ENCODE peak calls at places on chromosome X, in eight cellular contexts. B is adrenal gland, D is upper lobe of right lung, Y is tibial artery, L is OCI-LY7, U is transverse colon, H is GM23338, A is ascending aorta. V is an unnamed sample.

GRCh38 chrX:149512225-149512885 is 7.2 kb upstream of the IDS start:
- DNase-seq in B (peak), D (peak), Y (no peak), L (peak), U (peak), H (peak), A (peak), V (no peak)

GRCh38 chrX:16778545-16778944 is 7.7 kb upstream of the TXLNG start:
- DNase-seq in B (no peak), D (no peak), Y (no peak), L (no peak), U (no peak), H (no peak), A (no peak), V (no peak)

GRCh38 chrX:136710324-136710951 is 62.5 kb downstream of the CD40LG start:
- DNase-seq in B (no peak), D (no peak), Y (no peak), L (no peak), U (no peak), H (no peak), A (no peak), V (no peak)

GRCh38 chrX:3262906-3263305 is 83.5 kb downstream of the MXRA5 start:
- DNase-seq in B (peak), D (no peak), Y (no peak), L (no peak), U (no peak), H (no peak), A (no peak), V (no peak)

GRCh38 chrX:107629533-107629909 is 1.2 kb downstream of the PRPS1 start:
- DNase-seq in B (no peak), D (no peak), Y (no peak), L (peak), U (no peak), H (peak), A (no peak), V (no peak)

GRCh38 chrX:56232221-56233082 is at the start of gene KLF8:
- DNase-seq in B (peak), D (peak), Y (peak), L (no peak), U (peak), H (peak), A (peak), V (peak)

GRCh38 chrX:74614193-74614909 is at the start of gene RLIM:
- DNase-seq in B (peak), D (peak), Y (peak), L (peak), U (peak), H (peak), A (peak), V (peak)

GRCh38 chrX:21384178-21384577 is 10.0 kb downstream of the CNKSR2 start:
- DNase-seq in B (no peak), D (no peak), Y (no peak), L (no peak), U (no peak), H (no peak), A (no peak), V (no peak)

GRCh38 chrX:47748576-47748975 is 88.1 kb upstream of the ZNF81 start:
- DNase-seq in B (no peak), D (no peak), Y (no peak), L (no peak), U (no peak), H (no peak), A (no peak), V (no peak)

GRCh38 chrX:103464071-103464773 is 55.1 kb downstream of the RAB40A start:
- DNase-seq in B (peak), D (no peak), Y (no peak), L (peak), U (peak), H (peak), A (no peak), V (no peak)

GRCh38 chrX:154728791-154729190 is 22.1 kb downstream of the GAB3 start:
- DNase-seq in B (no peak), D (no peak), Y (no peak), L (no peak), U (no peak), H (no peak), A (no peak), V (no peak)

GRCh38 chrX:70082723-70083122 is 20.5 kb downstream of the OTUD6A start:
- DNase-seq in B (no peak), D (no peak), Y (no peak), L (no peak), U (no peak), H (no peak), A (no peak), V (no peak)

GRCh38 chrX:141960573-141960972 is 56.9 kb downstream of the MAGEC1 start:
- DNase-seq in B (no peak), D (no peak), Y (no peak), L (no peak), U (no peak), H (no peak), A (no peak), V (no peak)

GRCh38 chrX:42732506-42732905 is 45.5 kb downstream of the PPP1R2C start:
- DNase-seq in B (peak), D (no peak), Y (no peak), L (no peak), U (no peak), H (no peak), A (no peak), V (no peak)

GRCh38 chrX:153667931-153668396 is 5.6 kb downstream of the PNCK start:
- DNase-seq in B (peak), D (peak), Y (peak), L (peak), U (peak), H (peak), A (peak), V (peak)

GRCh38 chrX:42229533-42229932 is 306.2 kb upstream of the CASK start:
- DNase-seq in B (no peak), D (no peak), Y (no peak), L (no peak), U (no peak), H (peak), A (no peak), V (no peak)

GRCh38 chrX:133697656-133698055 is 282.4 kb upstream of the GPC4 start:
- DNase-seq in B (no peak), D (no peak), Y (no peak), L (no peak), U (no peak), H (no peak), A (no peak), V (no peak)

GRCh38 chrX:57265126-57265525 is 21.4 kb upstream of the FAAH2 start:
- DNase-seq in B (no peak), D (no peak), Y (no peak), L (no peak), U (no peak), H (no peak), A (no peak), V (no peak)

GRCh38 chrX:70852294-70852693 is 56.2 kb downstream of the TEX11 start:
- DNase-seq in B (no peak), D (no peak), Y (no peak), L (no peak), U (no peak), H (no peak), A (no peak), V (no peak)

GRCh38 chrX:10012776-10013175 is 45.6 kb downstream of the CLDN34 start:
- DNase-seq in B (no peak), D (no peak), Y (no peak), L (no peak), U (no peak), H (no peak), A (no peak), V (no peak)

GRCh38 chrX:1466232-1466661 is 13.5 kb upstream of the ASMTL start:
- DNase-seq in B (peak), D (peak), Y (peak), L (no peak), U (no peak), H (no peak), A (peak), V (peak)

GRCh38 chrX:1492421-1493012 is 39.8 kb upstream of the ASMTL start:
- DNase-seq in B (no peak), D (peak), Y (no peak), L (peak), U (no peak), H (no peak), A (peak), V (no peak)

GRCh38 chrX:116897526-116897925 is 434.8 kb upstream of the CT83 start:
- DNase-seq in B (no peak), D (no peak), Y (no peak), L (no peak), U (no peak), H (no peak), A (no peak), V (no peak)

GRCh38 chrX:140572724-140573123 is 67.9 kb upstream of the SOX3 start:
- DNase-seq in B (peak), D (no peak), Y (no peak), L (peak), U (peak), H (peak), A (no peak), V (no peak)

GRCh38 chrX:52424658-52425057 is 55.8 kb downstream of the XAGE2 start:
- DNase-seq in B (no peak), D (no peak), Y (no peak), L (no peak), U (no peak), H (no peak), A (no peak), V (no peak)

GRCh38 chrX:130253916-130254315 is 14.8 kb downstream of the ZNF280C start:
- DNase-seq in B (no peak), D (no peak), Y (no peak), L (no peak), U (no peak), H (no peak), A (no peak), V (no peak)

GRCh38 chrX:30504309-30504708 is 73.3 kb downstream of the TASL start:
- DNase-seq in B (no peak), D (no peak), Y (no peak), L (peak), U (no peak), H (peak), A (no peak), V (no peak)

GRCh38 chrX:634306-634958 is 3.8 kb downstream of the SHOX start:
- DNase-seq in B (no peak), D (no peak), Y (no peak), L (no peak), U (no peak), H (peak), A (no peak), V (no peak)

GRCh38 chrX:20432048-20432447 is 165.3 kb upstream of the RPS6KA3 start:
- DNase-seq in B (no peak), D (no peak), Y (no peak), L (no peak), U (no peak), H (no peak), A (no peak), V (no peak)

GRCh38 chrX:69503835-69504625 is at the start of gene NALF2:
- DNase-seq in B (peak), D (peak), Y (no peak), L (peak), U (peak), H (peak), A (no peak), V (peak)

GRCh38 chrX:141642979-141643378 is 53.5 kb downstream of the SPANXA2 start:
- DNase-seq in B (no peak), D (no peak), Y (no peak), L (no peak), U (no peak), H (peak), A (no peak), V (no peak)

GRCh38 chrX:826448-826847 is 195.9 kb downstream of the SHOX start:
- DNase-seq in B (no peak), D (no peak), Y (no peak), L (no peak), U (no peak), H (no peak), A (no peak), V (no peak)

GRCh38 chrX:150229030-150229429 is 134.1 kb upstream of the MAMLD1 start:
- DNase-seq in B (no peak), D (no peak), Y (no peak), L (no peak), U (no peak), H (no peak), A (no peak), V (no peak)

GRCh38 chrX:139299309-139299708 is 231.2 kb upstream of the F9 start:
- DNase-seq in B (no peak), D (no peak), Y (no peak), L (no peak), U (no peak), H (no peak), A (no peak), V (no peak)

DNA sequence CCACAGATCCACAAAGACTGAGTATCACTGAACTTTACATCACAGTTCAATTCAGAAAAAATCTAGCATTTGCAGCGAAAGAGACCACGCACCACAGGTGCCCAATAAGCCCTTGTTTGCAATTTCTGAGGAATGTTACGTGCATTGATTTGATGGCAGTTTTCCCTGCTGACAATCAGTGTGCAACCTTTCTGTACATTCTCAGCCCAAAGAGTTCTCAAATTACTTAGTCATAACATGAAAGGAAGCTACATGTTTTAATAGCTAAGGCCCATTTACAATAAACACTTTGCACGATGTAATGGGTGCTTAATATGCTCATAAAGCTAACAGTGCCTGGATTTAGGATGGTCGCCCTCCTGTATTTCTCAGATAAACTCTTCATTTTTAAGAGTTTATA is 47.9 kb downstream of the PTCHD1 start:
- DNase-seq in B (no peak), D (no peak), Y (no peak), L (no peak), U (no peak), H (no peak), A (no peak), V (no peak)
- H3K27ac ChIP-seq in B (no peak), D (no peak), Y (peak), L (no peak), U (no peak), H (peak), A (no peak), V (no peak)

DNA sequence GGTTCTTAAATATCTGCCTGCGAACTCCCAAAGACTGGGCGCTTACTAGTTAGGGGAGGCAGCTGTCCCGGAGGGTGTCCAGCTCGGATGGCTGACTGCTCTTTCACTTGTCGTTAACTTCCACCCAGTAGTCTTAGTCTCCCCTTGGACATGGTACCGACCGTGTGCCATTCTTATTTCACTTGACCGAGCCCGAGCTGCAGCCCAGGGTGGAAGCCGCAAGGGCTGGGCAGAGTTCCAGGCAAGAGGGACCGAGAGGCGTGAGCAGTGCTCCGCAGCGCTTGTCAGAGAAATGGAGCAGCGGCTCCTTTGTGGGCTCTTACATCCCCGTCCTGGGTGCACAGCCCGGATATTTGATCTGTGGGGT is 347 bp upstream of the SLITRK2 start:
- DNase-seq in B (no peak), D (no peak), Y (no peak), L (no peak), U (no peak), H (no peak), A (no peak), V (peak)
- H3K4me3 ChIP-seq in B (no peak), D (no peak), Y (no peak), L (no peak), U (no peak), H (peak), A (peak), V (peak)

GRCh38 chrX:132393090-132393884 is 95.6 kb downstream of the MBNL3 start:
- DNase-seq in B (no peak), D (no peak), Y (no peak), L (no peak), U (no peak), H (no peak), A (no peak), V (no peak)
- H3K27ac ChIP-seq in B (no peak), D (no peak), Y (no peak), L (no peak), U (no peak), H (no peak), A (no peak), V (no peak)

GRCh38 chrX:119990995-119991787 is 47.6 kb upstream of the NKAP start:
- DNase-seq in B (no peak), D (no peak), Y (no peak), L (no peak), U (no peak), H (peak), A (no peak), V (no peak)

GRCh38 chrX:119986203-119986602 is 42.7 kb upstream of the NKAP start:
- DNase-seq in B (no peak), D (no peak), Y (no peak), L (no peak), U (no peak), H (no peak), A (no peak), V (no peak)

GRCh38 chrX:119989905-119990408 is 46.4 kb upstream of the NKAP start:
- DNase-seq in B (no peak), D (no peak), Y (no peak), L (no peak), U (no peak), H (peak), A (no peak), V (no peak)

GRCh38 chrX:119996069-119996468 is 52.5 kb upstream of the NKAP start:
- DNase-seq in B (no peak), D (no peak), Y (no peak), L (no peak), U (no peak), H (no peak), A (no peak), V (no peak)

GRCh38 chrX:119990409-119990994 is 47.0 kb upstream of the NKAP start:
- DNase-seq in B (no peak), D (no peak), Y (no peak), L (no peak), U (no peak), H (no peak), A (no peak), V (no peak)
- H3K4me3 ChIP-seq in B (no peak), D (peak), Y (peak), L (no peak), U (no peak), H (peak), A (peak), V (no peak)